ENCODE peak calls at places on chromosomes 2 and 18, in nine cellular contexts. One of them, this sample, is unnamed.
A peak's percentile ranks its signal among the peaks of the same experiment; 100 is the strongest.

GRCh38 chr2:127637725-127638252 is 8.2 kb upstream of the GPR17 start:
- DNase-seq in brain microvascular endothelial cell: peak; percentile 37
- DNase-seq in A673: peak; percentile 89
- DNase-seq in GM06990: no peak
- DNase-seq in GM23338: peak; percentile 82
- DNase-seq in astrocyte: peak; percentile 71
- DNase-seq in fibroblast of lung: peak; percentile 63
- DNase-seq in naive thymus-derived CD4-positive, alpha-beta T cell: no peak
- DNase-seq in AG10803: peak; percentile 82
- DNase-seq in this sample: no peak

GRCh38 chr2:239114119-239114581 is 266.3 kb downstream of the TWIST2 start:
- DNase-seq in astrocyte: peak; percentile 32
- DNase-seq in fibroblast of lung: peak; percentile 34
- DNase-seq in naive thymus-derived CD4-positive, alpha-beta T cell: no peak
- DNase-seq in brain microvascular endothelial cell: no peak
- DNase-seq in A673: peak; percentile 28
- DNase-seq in GM23338: no peak
- DNase-seq in GM06990: no peak
- DNase-seq in AG10803: peak; percentile 51
- DNase-seq in this sample: peak; percentile 27

GRCh38 chr2:39128919-39129391 is 8.1 kb upstream of the SOS1 start:
- DNase-seq in astrocyte: no peak
- DNase-seq in AG10803: no peak
- DNase-seq in brain microvascular endothelial cell: no peak
- DNase-seq in fibroblast of lung: peak; percentile 35
- DNase-seq in A673: no peak
- DNase-seq in naive thymus-derived CD4-positive, alpha-beta T cell: peak; percentile 84
- DNase-seq in GM06990: peak; percentile 40
- DNase-seq in GM23338: no peak
- DNase-seq in this sample: no peak

GRCh38 chr2:156615836-156616322 is 179.7 kb downstream of the GPD2 start:
- DNase-seq in astrocyte: no peak
- DNase-seq in fibroblast of lung: no peak
- DNase-seq in GM23338: no peak
- DNase-seq in GM06990: no peak
- DNase-seq in A673: no peak
- DNase-seq in naive thymus-derived CD4-positive, alpha-beta T cell: no peak
- DNase-seq in brain microvascular endothelial cell: no peak
- DNase-seq in AG10803: no peak
- DNase-seq in this sample: no peak

GRCh38 chr2:529425-529824 is 147.8 kb downstream of the TMEM18 start:
- DNase-seq in astrocyte: no peak
- DNase-seq in GM23338: peak; percentile 68
- DNase-seq in A673: peak; percentile 61
- DNase-seq in fibroblast of lung: peak; percentile 36
- DNase-seq in brain microvascular endothelial cell: peak; percentile 33
- DNase-seq in GM06990: no peak
- DNase-seq in AG10803: no peak
- DNase-seq in naive thymus-derived CD4-positive, alpha-beta T cell: peak; percentile 39
- DNase-seq in this sample: no peak

GRCh38 chr2:169732583-169733358 is 861 bp upstream of the KLHL23 start:
- DNase-seq in naive thymus-derived CD4-positive, alpha-beta T cell: peak; percentile 1
- DNase-seq in brain microvascular endothelial cell: no peak
- DNase-seq in AG10803: no peak
- DNase-seq in fibroblast of lung: no peak
- DNase-seq in GM06990: no peak
- DNase-seq in A673: no peak
- DNase-seq in astrocyte: no peak
- DNase-seq in GM23338: no peak
- DNase-seq in this sample: no peak

GRCh38 chr2:132009874-132010521 is 151.8 kb downstream of the ANKRD30BL start:
- DNase-seq in AG10803: no peak
- DNase-seq in astrocyte: peak; percentile 46
- DNase-seq in brain microvascular endothelial cell: peak; percentile 0
- DNase-seq in GM23338: peak; percentile 47
- DNase-seq in naive thymus-derived CD4-positive, alpha-beta T cell: no peak
- DNase-seq in fibroblast of lung: no peak
- DNase-seq in GM06990: no peak
- DNase-seq in A673: no peak
- DNase-seq in this sample: no peak

GRCh38 chr2:5877360-5877759 is 185.2 kb downstream of the SOX11 start:
- DNase-seq in GM06990: no peak
- DNase-seq in GM23338: no peak
- DNase-seq in astrocyte: peak; percentile 74
- DNase-seq in AG10803: no peak
- DNase-seq in brain microvascular endothelial cell: peak; percentile 25
- DNase-seq in fibroblast of lung: peak; percentile 37
- DNase-seq in naive thymus-derived CD4-positive, alpha-beta T cell: no peak
- DNase-seq in A673: no peak
- DNase-seq in this sample: no peak

GRCh38 chr2:162403884-162404283 is 60.0 kb downstream of the GCA start:
- DNase-seq in astrocyte: peak; percentile 68
- DNase-seq in fibroblast of lung: peak; percentile 43
- DNase-seq in A673: peak; percentile 19
- DNase-seq in naive thymus-derived CD4-positive, alpha-beta T cell: no peak
- DNase-seq in GM23338: no peak
- DNase-seq in GM06990: no peak
- DNase-seq in brain microvascular endothelial cell: peak; percentile 52
- DNase-seq in AG10803: peak; percentile 35
- DNase-seq in this sample: peak; percentile 23

GRCh38 chr2:197181491-197181890 is 129.1 kb downstream of the ANKRD44 start:
- DNase-seq in A673: no peak
- DNase-seq in AG10803: no peak
- DNase-seq in GM06990: no peak
- DNase-seq in astrocyte: peak; percentile 88
- DNase-seq in GM23338: no peak
- DNase-seq in naive thymus-derived CD4-positive, alpha-beta T cell: no peak
- DNase-seq in fibroblast of lung: peak; percentile 13
- DNase-seq in brain microvascular endothelial cell: peak; percentile 60
- DNase-seq in this sample: no peak

GRCh38 chr2:54480025-54480424 is 23.9 kb downstream of the SPTBN1 start:
- DNase-seq in naive thymus-derived CD4-positive, alpha-beta T cell: no peak
- DNase-seq in A673: no peak
- DNase-seq in GM23338: no peak
- DNase-seq in AG10803: no peak
- DNase-seq in GM06990: no peak
- DNase-seq in fibroblast of lung: no peak
- DNase-seq in brain microvascular endothelial cell: no peak
- DNase-seq in astrocyte: no peak
- DNase-seq in this sample: no peak

GRCh38 chr2:187689372-187689771 is 135.1 kb upstream of the TFPI start:
- DNase-seq in brain microvascular endothelial cell: no peak
- DNase-seq in fibroblast of lung: peak; percentile 55
- DNase-seq in A673: no peak
- DNase-seq in AG10803: no peak
- DNase-seq in astrocyte: peak; percentile 51
- DNase-seq in GM06990: no peak
- DNase-seq in naive thymus-derived CD4-positive, alpha-beta T cell: no peak
- DNase-seq in GM23338: no peak
- DNase-seq in this sample: no peak

DNA sequence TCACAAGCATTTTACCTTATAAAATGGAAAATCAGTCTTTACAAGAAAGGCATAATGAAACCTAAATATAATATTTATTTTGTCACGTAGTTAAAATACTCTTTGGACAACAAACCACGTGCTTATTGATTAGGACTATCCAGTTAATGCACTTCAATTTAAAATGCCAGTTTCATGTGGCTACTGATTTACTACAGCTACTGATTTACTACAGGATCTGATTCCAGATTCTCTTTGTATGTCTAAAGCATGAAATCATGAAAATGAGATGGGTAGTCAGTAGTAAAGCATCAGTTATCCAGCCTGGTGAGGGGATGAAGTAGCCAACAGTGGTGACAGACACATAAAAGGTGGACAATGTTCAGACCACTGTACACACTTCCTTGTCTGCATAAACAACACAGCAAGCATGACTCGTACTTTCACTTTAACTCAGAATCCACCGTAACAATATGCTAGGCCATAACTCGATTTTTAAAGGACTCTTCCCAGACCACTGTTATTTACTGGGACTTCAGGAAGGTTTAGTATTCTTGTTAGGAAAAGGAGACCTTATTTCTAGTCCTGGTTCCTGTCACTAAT is 24.9 kb downstream of the ACAA2 start:
- DNase-seq in fibroblast of lung: peak; percentile 42
- DNase-seq in brain microvascular endothelial cell: peak; percentile 22
- DNase-seq in naive thymus-derived CD4-positive, alpha-beta T cell: no peak
- DNase-seq in A673: no peak
- DNase-seq in AG10803: no peak
- DNase-seq in astrocyte: peak; percentile 25
- DNase-seq in GM23338: no peak
- DNase-seq in GM06990: no peak
- DNase-seq in this sample: no peak
- H3K4me3 ChIP-seq in fibroblast of lung: peak overlapping the region; percentile 12
- H3K4me3 ChIP-seq in brain microvascular endothelial cell: no peak overlapping the region
- H3K4me3 ChIP-seq in naive thymus-derived CD4-positive, alpha-beta T cell: no peak overlapping the region
- H3K4me3 ChIP-seq in A673: no peak overlapping the region
- H3K4me3 ChIP-seq in AG10803: no peak overlapping the region
- H3K4me3 ChIP-seq in astrocyte: peak overlapping the region; percentile 43
- H3K4me3 ChIP-seq in GM23338: no peak overlapping the region
- H3K4me3 ChIP-seq in GM06990: no peak overlapping the region
- H3K4me3 ChIP-seq in this sample: no peak overlapping the region

DNA sequence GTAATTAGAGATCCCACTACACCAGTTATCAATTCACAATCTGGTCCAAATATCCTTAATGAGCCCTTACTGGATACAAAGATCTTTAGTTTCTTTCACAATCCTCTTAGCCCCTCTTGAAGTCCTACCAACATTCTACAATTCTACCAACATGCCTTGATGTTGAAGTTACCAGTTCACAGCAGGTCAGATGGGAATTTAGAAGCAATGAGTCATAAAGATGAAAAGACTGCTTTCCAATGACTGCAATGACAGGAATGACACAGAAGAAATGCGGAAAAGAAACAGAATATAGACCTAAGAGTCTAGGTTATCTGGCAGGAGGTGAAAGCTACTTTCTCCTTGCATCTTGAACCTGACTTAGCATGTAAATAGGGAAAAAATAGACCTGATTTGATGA is 24.5 kb downstream of the RTTN start:
- DNase-seq in fibroblast of lung: peak; percentile 43
- DNase-seq in brain microvascular endothelial cell: peak; percentile 60
- DNase-seq in A673: peak; percentile 24
- DNase-seq in astrocyte: peak; percentile 92
- DNase-seq in naive thymus-derived CD4-positive, alpha-beta T cell: no peak
- DNase-seq in AG10803: peak; percentile 76
- DNase-seq in GM23338: no peak
- DNase-seq in GM06990: no peak
- DNase-seq in this sample: no peak
- H3K4me3 ChIP-seq in fibroblast of lung: no peak overlapping the region
- H3K4me3 ChIP-seq in brain microvascular endothelial cell: no peak overlapping the region
- H3K4me3 ChIP-seq in A673: no peak overlapping the region
- H3K4me3 ChIP-seq in astrocyte: no peak overlapping the region
- H3K4me3 ChIP-seq in naive thymus-derived CD4-positive, alpha-beta T cell: no peak overlapping the region
- H3K4me3 ChIP-seq in AG10803: no peak overlapping the region
- H3K4me3 ChIP-seq in GM23338: no peak overlapping the region
- H3K4me3 ChIP-seq in GM06990: no peak overlapping the region
- H3K4me3 ChIP-seq in this sample: no peak overlapping the region

GRCh38 chr2:233080836-233081229 is 20.7 kb downstream of the INPP5D start:
- DNase-seq in GM23338: no peak
- DNase-seq in naive thymus-derived CD4-positive, alpha-beta T cell: no peak
- DNase-seq in brain microvascular endothelial cell: no peak
- DNase-seq in astrocyte: no peak
- DNase-seq in A673: no peak
- DNase-seq in AG10803: no peak
- DNase-seq in fibroblast of lung: no peak
- DNase-seq in GM06990: no peak
- DNase-seq in this sample: no peak

GRCh38 chr2:233081232-233081730 is 21.1 kb downstream of the INPP5D start:
- DNase-seq in GM06990: no peak
- DNase-seq in brain microvascular endothelial cell: no peak
- DNase-seq in naive thymus-derived CD4-positive, alpha-beta T cell: peak; percentile 80
- DNase-seq in A673: no peak
- DNase-seq in GM23338: no peak
- DNase-seq in astrocyte: no peak
- DNase-seq in AG10803: no peak
- DNase-seq in fibroblast of lung: no peak
- DNase-seq in this sample: no peak

GRCh38 chr2:233081731-233082221 is 21.6 kb downstream of the INPP5D start:
- DNase-seq in astrocyte: no peak
- DNase-seq in GM23338: no peak
- DNase-seq in A673: no peak
- DNase-seq in GM06990: peak; percentile 71
- DNase-seq in brain microvascular endothelial cell: no peak
- DNase-seq in naive thymus-derived CD4-positive, alpha-beta T cell: no peak
- DNase-seq in fibroblast of lung: no peak
- DNase-seq in AG10803: no peak
- DNase-seq in this sample: no peak

GRCh38 chr2:233079473-233079877 is 19.3 kb downstream of the INPP5D start:
- DNase-seq in astrocyte: no peak
- DNase-seq in fibroblast of lung: no peak
- DNase-seq in naive thymus-derived CD4-positive, alpha-beta T cell: peak; percentile 41
- DNase-seq in brain microvascular endothelial cell: no peak
- DNase-seq in GM06990: peak; percentile 72
- DNase-seq in AG10803: no peak
- DNase-seq in A673: no peak
- DNase-seq in GM23338: no peak
- DNase-seq in this sample: no peak

GRCh38 chr2:233079953-233080835 is 20.1 kb downstream of the INPP5D start:
- DNase-seq in AG10803: no peak
- DNase-seq in naive thymus-derived CD4-positive, alpha-beta T cell: peak; percentile 40
- DNase-seq in astrocyte: no peak
- DNase-seq in GM06990: no peak
- DNase-seq in GM23338: no peak
- DNase-seq in A673: no peak
- DNase-seq in fibroblast of lung: no peak
- DNase-seq in brain microvascular endothelial cell: no peak
- DNase-seq in this sample: no peak
- H3K4me3 ChIP-seq in AG10803: no peak overlapping the region
- H3K4me3 ChIP-seq in naive thymus-derived CD4-positive, alpha-beta T cell: peak overlapping the region; percentile 38
- H3K4me3 ChIP-seq in astrocyte: no peak overlapping the region
- H3K4me3 ChIP-seq in GM06990: peak overlapping the region; percentile 11
- H3K4me3 ChIP-seq in GM23338: no peak overlapping the region
- H3K4me3 ChIP-seq in A673: no peak overlapping the region
- H3K4me3 ChIP-seq in fibroblast of lung: no peak overlapping the region
- H3K4me3 ChIP-seq in brain microvascular endothelial cell: no peak overlapping the region
- H3K4me3 ChIP-seq in this sample: no peak overlapping the region

GRCh38 chr2:217788669-217789002 is 214.2 kb downstream of the TNS1 start:
- DNase-seq in GM06990: no peak
- DNase-seq in AG10803: no peak
- DNase-seq in GM23338: no peak
- DNase-seq in A673: no peak
- DNase-seq in brain microvascular endothelial cell: no peak
- DNase-seq in naive thymus-derived CD4-positive, alpha-beta T cell: no peak
- DNase-seq in fibroblast of lung: no peak
- DNase-seq in astrocyte: no peak
- DNase-seq in this sample: no peak
- H3K4me3 ChIP-seq in GM06990: no peak overlapping the region
- H3K4me3 ChIP-seq in AG10803: no peak overlapping the region
- H3K4me3 ChIP-seq in GM23338: no peak overlapping the region
- H3K4me3 ChIP-seq in A673: no peak overlapping the region
- H3K4me3 ChIP-seq in brain microvascular endothelial cell: no peak overlapping the region
- H3K4me3 ChIP-seq in naive thymus-derived CD4-positive, alpha-beta T cell: no peak overlapping the region
- H3K4me3 ChIP-seq in fibroblast of lung: no peak overlapping the region
- H3K4me3 ChIP-seq in astrocyte: no peak overlapping the region
- H3K4me3 ChIP-seq in this sample: no peak overlapping the region

DNA sequence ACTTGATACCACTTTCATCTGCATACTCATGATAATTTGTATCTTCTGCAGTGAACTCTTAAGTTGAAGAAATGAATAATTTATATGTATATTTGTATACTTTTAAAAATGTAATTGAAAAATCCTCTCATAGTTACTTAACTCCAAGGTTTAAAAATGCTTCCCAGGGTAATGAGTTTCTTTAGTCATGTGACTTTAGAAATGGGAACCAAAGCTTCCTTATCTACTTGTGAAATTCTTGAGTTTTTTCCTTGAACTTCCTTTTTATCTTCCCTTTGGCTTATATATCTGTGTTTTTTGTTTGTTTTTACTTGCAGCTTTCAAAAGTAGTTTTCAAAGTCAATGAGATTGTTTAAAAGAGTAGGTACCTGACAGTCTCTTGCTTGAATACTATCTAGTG is 4.5 kb downstream of the CFLAR start:
- DNase-seq in brain microvascular endothelial cell: no peak
- DNase-seq in fibroblast of lung: no peak
- DNase-seq in GM23338: no peak
- DNase-seq in astrocyte: no peak
- DNase-seq in GM06990: no peak
- DNase-seq in A673: no peak
- DNase-seq in naive thymus-derived CD4-positive, alpha-beta T cell: no peak
- DNase-seq in AG10803: no peak
- DNase-seq in this sample: no peak
- H3K4me3 ChIP-seq in brain microvascular endothelial cell: no peak overlapping the region
- H3K4me3 ChIP-seq in fibroblast of lung: no peak overlapping the region
- H3K4me3 ChIP-seq in GM23338: no peak overlapping the region
- H3K4me3 ChIP-seq in astrocyte: no peak overlapping the region
- H3K4me3 ChIP-seq in GM06990: peak overlapping the region; percentile 96
- H3K4me3 ChIP-seq in A673: no peak overlapping the region
- H3K4me3 ChIP-seq in naive thymus-derived CD4-positive, alpha-beta T cell: peak overlapping the region; percentile 87
- H3K4me3 ChIP-seq in AG10803: no peak overlapping the region
- H3K4me3 ChIP-seq in this sample: peak overlapping the region; percentile 93